ENCODE peak calls at places on chromosomes 5 and 9, in five cellular contexts. G is kidney; O is foreskin keratinocyte; U is CD8-positive, alpha-beta T cell; T is left ventricle myocardium inferior. H is an unnamed sample.

GRCh38 chr5:173165193-173165988 is 21.1 kb downstream of the BNIP1 start:
- DNase-seq in G (no peak), O (no peak), U (no peak), T (peak; percentile 32), H (no peak)

GRCh38 chr5:39566891-39567290 is 142.1 kb upstream of the DAB2 start:
- DNase-seq in G (no peak), O (no peak), U (no peak), T (no peak), H (no peak)

GRCh38 chr9:94672811-94673487 is 33.6 kb upstream of the FBP1 start:
- DNase-seq in G (no peak), O (peak; percentile 90), U (no peak), T (no peak), H (no peak)

GRCh38 chr5:10588779-10589447 is 25.0 kb downstream of the ANKRD33B start:
- DNase-seq in G (no peak), O (no peak), U (no peak), T (no peak), H (no peak)

GRCh38 chr5:179734536-179735164 is 2.0 kb downstream of the MAML1 start:
- DNase-seq in G (no peak), O (no peak), U (no peak), T (no peak), H (no peak)

GRCh38 chr5:41754857-41755256 is 115.4 kb downstream of the OXCT1 start:
- DNase-seq in G (no peak), O (no peak), U (no peak), T (no peak), H (no peak)

GRCh38 chr9:80188579-80188978 is 616.8 kb downstream of the TLE4 start:
- DNase-seq in G (no peak), O (no peak), U (no peak), T (no peak), H (no peak)

GRCh38 chr5:124922255-124922975 is 176.0 kb upstream of the ZNF608 start:
- DNase-seq in G (no peak), O (no peak), U (no peak), T (no peak), H (no peak)

GRCh38 chr9:15246688-15247087 is 60.3 kb downstream of the TTC39B start:
- DNase-seq in G (no peak), O (peak; percentile 73), U (no peak), T (no peak), H (no peak)

GRCh38 chr9:9122230-9122875 is 1322.8 kb upstream of the DMAC1 start:
- DNase-seq in G (no peak), O (no peak), U (no peak), T (no peak), H (no peak)

GRCh38 chr5:3024126-3024525 is 272.6 kb upstream of the IRX2 start:
- DNase-seq in G (no peak), O (no peak), U (no peak), T (no peak), H (no peak)

GRCh38 chr5:172586118-172587060 is 54.7 kb upstream of the NEURL1B start:
- DNase-seq in G (no peak), O (no peak), U (no peak), T (no peak), H (no peak)

GRCh38 chr5:89901983-89902382 is 507.6 kb downstream of the CETN3 start:
- DNase-seq in G (no peak), O (no peak), U (no peak), T (no peak), H (no peak)

GRCh38 chr9:92718086-92719001 is 46.3 kb downstream of the BICD2 start:
- DNase-seq in G (peak; percentile 63), O (no peak), U (no peak), T (no peak), H (no peak)

GRCh38 chr9:114995681-114996221 is 65.4 kb upstream of the TNFSF8 start:
- DNase-seq in G (no peak), O (no peak), U (no peak), T (peak; percentile 70), H (no peak)

GRCh38 chr5:176886336-176887251 is 12.6 kb downstream of the HK3 start:
- DNase-seq in G (no peak), O (no peak), U (no peak), T (no peak), H (no peak)

GRCh38 chr9:20358201-20358600 is 264.1 kb downstream of the MLLT3 start:
- DNase-seq in G (no peak), O (peak; percentile 80), U (no peak), T (no peak), H (no peak)

GRCh38 chr5:132266031-132266835 is 8.7 kb downstream of the PDLIM4 start:
- DNase-seq in G (peak; percentile 59), O (no peak), U (no peak), T (no peak), H (no peak)

GRCh38 chr9:79489241-79490000 is 82.3 kb upstream of the TLE4 start:
- DNase-seq in G (peak; percentile 85), O (peak; percentile 55), U (no peak), T (no peak), H (no peak)

GRCh38 chr9:107345327-107345726 is 62.2 kb downstream of the RAD23B start:
- DNase-seq in G (no peak), O (no peak), U (no peak), T (no peak), H (no peak)

GRCh38 chr5:38938424-38938823 is 92.6 kb downstream of the OSMR start:
- DNase-seq in G (no peak), O (no peak), U (no peak), T (no peak), H (no peak)

GRCh38 chr5:15821506-15821905 is 321.5 kb downstream of the FBXL7 start:
- DNase-seq in G (no peak), O (peak; percentile 12), U (no peak), T (no peak), H (no peak)

GRCh38 chr5:119356384-119357188 is 767 bp downstream of the TNFAIP8 start:
- DNase-seq in G (no peak), O (no peak), U (no peak), T (no peak), H (no peak)

GRCh38 chr9:71758785-71759184 is 9.5 kb downstream of the CEMIP2 start:
- DNase-seq in G (no peak), O (no peak), U (no peak), T (no peak), H (no peak)

GRCh38 chr9:4344946-4345345 is 45.1 kb upstream of the GLIS3 start:
- DNase-seq in G (no peak), O (peak; percentile 93), U (no peak), T (no peak), H (no peak)

GRCh38 chr9:120924698-120925534 is 1.7 kb downstream of the TRAF1 start:
- DNase-seq in G (no peak), O (no peak), U (no peak), T (no peak), H (no peak)

GRCh38 chr9:13190040-13190439 is 89.5 kb downstream of the MPDZ start:
- DNase-seq in G (no peak), O (no peak), U (no peak), T (no peak), H (no peak)

GRCh38 chr9:18268381-18268780 is 205.6 kb upstream of the ADAMTSL1 start:
- DNase-seq in G (no peak), O (peak; percentile 88), U (no peak), T (no peak), H (no peak)

GRCh38 chr9:98172604-98173003 is 19.8 kb downstream of the CORO2A start:
- DNase-seq in G (no peak), O (no peak), U (no peak), T (no peak), H (no peak)

GRCh38 chr5:33036128-33036527 is 325.0 kb downstream of the NPR3 start:
- DNase-seq in G (no peak), O (no peak), U (no peak), T (no peak), H (no peak)

GRCh38 chr5:43769576-43770352 is 166.8 kb downstream of the NNT start:
- DNase-seq in G (no peak), O (no peak), U (no peak), T (no peak), H (no peak)

DNA sequence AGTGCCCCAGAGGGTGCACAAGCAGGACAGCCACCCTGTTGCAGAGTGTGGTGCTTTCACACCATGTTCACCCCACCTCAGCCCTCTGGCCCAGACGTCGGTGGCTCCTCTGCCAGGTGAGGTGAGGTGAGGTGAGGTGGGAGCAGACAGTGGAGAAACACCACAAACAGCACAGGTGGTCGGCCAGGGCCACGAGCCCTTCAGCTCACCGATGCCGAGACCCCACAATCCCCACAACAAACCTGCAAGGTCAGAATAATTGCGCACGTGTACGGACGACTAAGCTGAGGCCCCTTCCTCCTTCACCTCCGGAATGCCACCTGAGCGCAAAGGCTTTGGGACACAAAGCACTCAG is 10.5 kb downstream of the BRD3 start:
- DNase-seq in G (no peak), O (no peak), U (no peak), T (peak; percentile 13), H (no peak)
- H3K27ac ChIP-seq in G (no peak overlapping the region), O (no peak overlapping the region), U (no peak overlapping the region), T (no peak overlapping the region), H (no peak overlapping the region)

GRCh38 chr5:93602261-93603149 is 19.5 kb downstream of the NR2F1 start:
- DNase-seq in G (no peak), O (no peak), U (no peak), T (no peak), H (no peak)
- H3K27ac ChIP-seq in G (peak overlapping the region; percentile 59), O (no peak overlapping the region), U (no peak overlapping the region), T (no peak overlapping the region), H (no peak overlapping the region)

DNA sequence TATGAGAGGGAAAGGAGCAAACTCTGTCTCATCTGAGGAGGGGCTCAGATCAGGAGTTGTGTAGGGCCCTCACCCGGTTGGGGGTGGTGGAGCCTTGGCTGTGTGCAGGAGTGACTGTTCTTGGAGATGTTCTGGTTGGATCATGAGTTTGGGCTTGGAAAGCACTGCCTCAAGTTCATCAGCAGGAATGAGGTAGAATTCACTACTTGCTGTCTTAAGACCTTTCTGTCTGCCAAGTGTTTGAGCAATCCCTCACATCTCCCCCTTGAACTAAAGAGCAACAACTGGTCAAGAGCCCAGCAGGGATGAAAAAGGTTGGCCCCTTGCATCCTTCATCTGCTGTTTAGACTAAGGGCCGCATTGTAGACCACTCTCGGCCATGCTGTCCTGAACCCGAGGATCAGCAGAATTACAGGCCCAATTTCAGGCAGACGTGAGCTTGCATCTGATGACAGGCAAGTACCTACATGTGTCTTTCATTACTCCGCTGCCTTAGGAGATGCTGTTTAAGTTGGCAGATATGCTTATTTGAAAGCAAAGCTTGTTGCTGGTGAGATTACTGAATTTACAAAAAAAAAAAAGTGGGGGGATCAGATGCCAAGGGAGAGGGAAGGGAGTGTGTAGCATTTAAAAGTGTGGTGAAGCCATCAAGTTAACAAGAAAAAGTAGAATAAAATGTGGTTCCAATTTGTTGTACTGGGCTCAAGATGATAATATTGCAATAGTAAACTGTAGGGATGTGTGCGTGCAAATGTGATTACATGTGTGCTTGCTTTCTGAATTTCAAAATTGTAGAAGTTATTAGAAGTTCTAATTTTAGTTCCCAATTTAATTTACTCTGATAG is 36.5 kb downstream of the PIK3R1 start:
- DNase-seq in G (no peak), O (peak; percentile 67), U (no peak), T (peak; percentile 43), H (no peak)
- H3K27ac ChIP-seq in G (peak overlapping the region; percentile 28), O (no peak overlapping the region), U (no peak overlapping the region), T (peak overlapping the region; percentile 91), H (peak overlapping the region; percentile 60)

DNA sequence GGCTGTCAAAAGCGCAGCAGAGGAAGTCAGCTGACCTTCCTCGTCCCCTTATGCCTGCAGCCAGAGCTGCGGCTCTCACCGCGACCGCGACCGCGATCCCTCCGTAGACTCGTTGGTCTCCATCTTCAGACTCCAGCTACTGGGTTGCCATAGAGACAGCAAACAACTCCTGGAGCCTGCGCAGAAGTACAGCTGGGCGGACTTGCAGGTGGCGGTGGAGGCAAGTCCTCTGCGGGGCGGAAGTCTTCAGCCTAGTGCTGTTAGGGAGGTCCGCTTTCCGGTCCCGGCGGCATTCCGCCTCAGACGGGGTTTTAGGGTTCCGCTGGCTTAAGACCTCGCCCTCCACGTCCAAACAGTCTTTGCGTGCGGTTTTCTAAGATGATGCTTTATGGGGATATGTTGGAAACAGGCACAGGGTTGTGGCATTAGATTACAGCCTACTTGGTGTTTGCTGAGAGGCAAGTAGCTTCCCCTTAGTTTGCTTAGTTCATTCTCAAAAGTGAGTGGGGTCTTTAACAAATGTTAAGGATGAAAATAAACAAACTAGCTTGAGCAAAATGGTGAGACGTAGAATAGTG is at the start of gene SPAG8:
- DNase-seq in G (peak; percentile 98), O (peak; percentile 88), U (peak; percentile 89), T (peak; percentile 94), H (peak; percentile 89)
- H3K27ac ChIP-seq in G (peak within 1 kb of the TSS; percentile 44), O (no peak within 1 kb of the TSS), U (peak within 1 kb of the TSS; percentile 52), T (peak within 1 kb of the TSS; percentile 98), H (peak within 1 kb of the TSS; percentile 72)

H was measured in naive thymus-derived CD4-positive, alpha-beta T cell.